ENCODE peak calls at places on chromosomes 5 and 9, in five cellular contexts. One of them, this sample, is unnamed.

GRCh38 chr9:110538169-110538568 is 41.4 kb downstream of the SVEP1 start:
- DNase-seq in Right ventricle myocardium inferior: no peak
- DNase-seq in activated T-helper 9 cell treated with anti-CD3 and anti-CD28 coated beads, Interleukin-2, amount 50 U/mL, for 16 hours: no peak
- DNase-seq in NCI-H510A: no peak
- DNase-seq in T-helper 1 cell: no peak
- DNase-seq in this sample: no peak

GRCh38 chr5:133460172-133460758 is 152.1 kb downstream of the FSTL4 start:
- DNase-seq in Right ventricle myocardium inferior: no peak
- DNase-seq in activated T-helper 9 cell treated with anti-CD3 and anti-CD28 coated beads, Interleukin-2, amount 50 U/mL, for 16 hours: no peak
- DNase-seq in NCI-H510A: no peak
- DNase-seq in T-helper 1 cell: peak
- DNase-seq in this sample: peak

GRCh38 chr5:149310488-149310887 is 34.8 kb upstream of the GRPEL2 start:
- DNase-seq in Right ventricle myocardium inferior: no peak
- DNase-seq in activated T-helper 9 cell treated with anti-CD3 and anti-CD28 coated beads, Interleukin-2, amount 50 U/mL, for 16 hours: no peak
- DNase-seq in NCI-H510A: no peak
- DNase-seq in T-helper 1 cell: no peak
- DNase-seq in this sample: no peak

GRCh38 chr5:137414112-137414511 is 85.0 kb downstream of the SPOCK1 start:
- DNase-seq in Right ventricle myocardium inferior: no peak
- DNase-seq in activated T-helper 9 cell treated with anti-CD3 and anti-CD28 coated beads, Interleukin-2, amount 50 U/mL, for 16 hours: no peak
- DNase-seq in NCI-H510A: no peak
- DNase-seq in T-helper 1 cell: no peak
- DNase-seq in this sample: no peak

GRCh38 chr9:36470891-36471290 is 70.8 kb upstream of the RNF38 start:
- DNase-seq in Right ventricle myocardium inferior: no peak
- DNase-seq in activated T-helper 9 cell treated with anti-CD3 and anti-CD28 coated beads, Interleukin-2, amount 50 U/mL, for 16 hours: peak
- DNase-seq in NCI-H510A: no peak
- DNase-seq in T-helper 1 cell: peak
- DNase-seq in this sample: peak

GRCh38 chr9:27247756-27248155 is 49.2 kb downstream of the EQTN start:
- DNase-seq in Right ventricle myocardium inferior: no peak
- DNase-seq in activated T-helper 9 cell treated with anti-CD3 and anti-CD28 coated beads, Interleukin-2, amount 50 U/mL, for 16 hours: no peak
- DNase-seq in NCI-H510A: no peak
- DNase-seq in T-helper 1 cell: no peak
- DNase-seq in this sample: no peak

GRCh38 chr5:126139086-126139485 is 284.1 kb upstream of the GRAMD2B start:
- DNase-seq in Right ventricle myocardium inferior: no peak
- DNase-seq in activated T-helper 9 cell treated with anti-CD3 and anti-CD28 coated beads, Interleukin-2, amount 50 U/mL, for 16 hours: no peak
- DNase-seq in NCI-H510A: no peak
- DNase-seq in T-helper 1 cell: no peak
- DNase-seq in this sample: no peak

GRCh38 chr5:82349651-82350050 is 71.5 kb upstream of the RPS23 start:
- DNase-seq in Right ventricle myocardium inferior: peak
- DNase-seq in activated T-helper 9 cell treated with anti-CD3 and anti-CD28 coated beads, Interleukin-2, amount 50 U/mL, for 16 hours: peak
- DNase-seq in NCI-H510A: no peak
- DNase-seq in T-helper 1 cell: peak
- DNase-seq in this sample: no peak

GRCh38 chr5:54234304-54234938 is 76.0 kb downstream of the ARL15 start:
- DNase-seq in Right ventricle myocardium inferior: no peak
- DNase-seq in activated T-helper 9 cell treated with anti-CD3 and anti-CD28 coated beads, Interleukin-2, amount 50 U/mL, for 16 hours: no peak
- DNase-seq in NCI-H510A: no peak
- DNase-seq in T-helper 1 cell: peak
- DNase-seq in this sample: no peak

GRCh38 chr9:83536332-83536731 is 1.9 kb downstream of the FRMD3 start:
- DNase-seq in Right ventricle myocardium inferior: no peak
- DNase-seq in activated T-helper 9 cell treated with anti-CD3 and anti-CD28 coated beads, Interleukin-2, amount 50 U/mL, for 16 hours: no peak
- DNase-seq in NCI-H510A: no peak
- DNase-seq in T-helper 1 cell: no peak
- DNase-seq in this sample: no peak

GRCh38 chr5:148297695-148298094 is 14.5 kb upstream of the SPINK7 start:
- DNase-seq in Right ventricle myocardium inferior: no peak
- DNase-seq in activated T-helper 9 cell treated with anti-CD3 and anti-CD28 coated beads, Interleukin-2, amount 50 U/mL, for 16 hours: no peak
- DNase-seq in NCI-H510A: no peak
- DNase-seq in T-helper 1 cell: no peak
- DNase-seq in this sample: no peak

This sample was measured in activated B cell treated with CpG ODN at 0.5 μM for 24 hours.